ENCODE peak calls at places on chromosomes 16 and 17, in ten cellular contexts. D is HEK293T; I is retina; Z is EL; O is omental fat pad; K is mucosa of descending colon; P is memory B cell; A is activated CD4-positive, alpha-beta T cell treated with anti-CD3 and anti-CD28 coated beads for 24 hours; T is activated T-helper 1 cell treated with anti-CD3 and anti-CD28 coated beads, Interleukin-12 subunit alpha, Interleukin-12 subunit beta, Interleukin-2, Interleukin-4 antibody, amounts not matched to agents 30 ng/mL and 10 ng/mL and 1 ng/mL, durations not matched to agents 14 hours and 24 hours and 36 hours; B is CD4-positive, alpha-beta T cell. J is an unnamed sample.

GRCh38 chr17:49548506-49549310 is 27.0 kb upstream of the NXPH3 start:
- DNase-seq in B (no peak), I (no peak), Z (peak), P (no peak), K (no peak), O (no peak), T (no peak), A (no peak), D (peak), J (no peak)

GRCh38 chr17:11598274-11599221 is at the start of gene DNAH9:
- DNase-seq in P (no peak), D (no peak), K (peak), I (peak), B (no peak), A (no peak), T (no peak), O (peak), Z (no peak), J (peak)

GRCh38 chr17:61338000-61338864 is 61.4 kb upstream of the TBX2 start:
- DNase-seq in B (no peak), T (no peak), P (no peak), I (no peak), K (no peak), A (no peak), D (no peak), Z (peak), O (no peak), J (no peak)

GRCh38 chr17:78557598-78558039 is 19.6 kb downstream of the DNAH17 start:
- DNase-seq in I (no peak), T (no peak), Z (peak), B (no peak), O (no peak), A (no peak), K (no peak), D (no peak), P (no peak), J (no peak)

GRCh38 chr16:30085820-30086219 is 5.9 kb downstream of the TBX6 start:
- DNase-seq in O (no peak), T (no peak), K (no peak), Z (no peak), A (no peak), D (no peak), P (no peak), B (no peak), I (no peak), J (no peak)

GRCh38 chr16:2034695-2035430 is 8.2 kb downstream of the NHERF2 start:
- DNase-seq in A (no peak), O (no peak), Z (no peak), T (no peak), I (no peak), K (no peak), D (no peak), B (no peak), P (no peak), J (no peak)

GRCh38 chr17:77364381-77364911 is 223.7 kb downstream of the SEC14L1 start:
- DNase-seq in A (no peak), Z (no peak), D (no peak), K (peak), I (peak), P (no peak), O (no peak), B (no peak), T (no peak), J (no peak)

GRCh38 chr17:19299866-19300265 is 62.7 kb downstream of the B9D1 start:
- DNase-seq in K (no peak), B (no peak), Z (no peak), A (no peak), T (no peak), I (no peak), O (no peak), P (no peak), D (no peak), J (no peak)

GRCh38 chr17:18115517-18115916 is 7.0 kb downstream of the MYO15A start:
- DNase-seq in Z (no peak), K (no peak), I (no peak), B (no peak), P (no peak), A (no peak), T (no peak), D (no peak), O (no peak), J (no peak)

GRCh38 chr16:58636474-58636873 is 6.8 kb upstream of the CNOT1 start:
- DNase-seq in O (no peak), D (no peak), B (no peak), T (no peak), Z (no peak), P (no peak), I (no peak), K (no peak), A (no peak), J (no peak)

GRCh38 chr17:57892820-57893595 is 43.2 kb upstream of the MRPS23 start:
- DNase-seq in T (no peak), D (peak), A (no peak), Z (peak), I (peak), B (no peak), O (peak), K (peak), P (no peak), J (no peak)

GRCh38 chr17:45666046-45666600 is 118.0 kb upstream of the CRHR1 start:
- DNase-seq in Z (no peak), T (no peak), O (no peak), A (no peak), B (no peak), D (no peak), I (no peak), K (no peak), P (no peak), J (no peak)

GRCh38 chr17:2693561-2694380 is 17.8 kb downstream of the CLUH start:
- DNase-seq in T (no peak), B (no peak), I (no peak), O (peak), P (no peak), A (no peak), D (no peak), K (peak), Z (no peak), J (no peak)

GRCh38 chr16:15837761-15838160 is 19.1 kb downstream of the MYH11 start:
- DNase-seq in O (no peak), A (no peak), K (no peak), D (no peak), Z (no peak), T (no peak), B (no peak), P (no peak), I (no peak), J (no peak)

GRCh38 chr17:81328925-81329278 is 33.8 kb upstream of the SLC38A10 start:
- DNase-seq in Z (no peak), O (no peak), B (no peak), D (no peak), I (peak), T (no peak), P (no peak), A (no peak), K (no peak), J (no peak)

GRCh38 chr17:77222356-77222755 is 81.6 kb downstream of the SEC14L1 start:
- DNase-seq in Z (peak), K (no peak), T (no peak), D (no peak), P (no peak), O (no peak), B (no peak), I (no peak), A (no peak), J (no peak)

GRCh38 chr17:39196820-39197331 is 593 bp downstream of the CACNB1 start:
- DNase-seq in O (no peak), T (no peak), A (no peak), D (no peak), K (peak), I (no peak), P (no peak), B (no peak), Z (peak), J (no peak)

GRCh38 chr16:89325861-89326471 is 108.5 kb downstream of the ZNF778 start:
- DNase-seq in O (no peak), Z (peak), A (no peak), B (no peak), I (no peak), P (no peak), T (no peak), K (peak), D (no peak), J (no peak)

GRCh38 chr17:68172461-68172954 is 75.3 kb upstream of the AMZ2 start:
- DNase-seq in P (peak), B (peak), T (peak), I (peak), K (peak), D (peak), Z (peak), O (peak), A (peak), J (no peak)

GRCh38 chr16:77212736-77213541 is 13.7 kb downstream of the SYCE1L start:
- DNase-seq in B (peak), P (peak), I (peak), T (peak), K (peak), O (peak), A (peak), D (peak), Z (peak), J (peak)

GRCh38 chr16:66491716-66492064 is 58.2 kb downstream of the TK2 start:
- DNase-seq in I (no peak), Z (no peak), T (no peak), O (no peak), A (no peak), K (no peak), D (no peak), B (no peak), P (no peak), J (no peak)

GRCh38 chr16:79601092-79601977 is 798 bp upstream of the MAF start:
- DNase-seq in B (no peak), K (peak), I (peak), D (no peak), A (no peak), Z (no peak), O (no peak), P (no peak), T (peak), J (no peak)

GRCh38 chr17:35612924-35613521 is 25.9 kb downstream of the AP2B1 start:
- DNase-seq in K (peak), P (no peak), O (peak), D (peak), I (peak), T (peak), A (no peak), Z (peak), B (peak), J (no peak)

GRCh38 chr17:53837131-53837530 is 14.4 kb downstream of the KIF2B start:
- DNase-seq in D (no peak), P (no peak), Z (peak), O (no peak), I (no peak), B (no peak), A (no peak), K (no peak), T (no peak), J (no peak)

GRCh38 chr17:80718428-80718827 is 173.8 kb downstream of the RPTOR start:
- DNase-seq in A (no peak), O (no peak), K (no peak), D (no peak), Z (no peak), I (no peak), P (no peak), T (no peak), B (no peak), J (no peak)

GRCh38 chr16:6016530-6017184 is 919.1 kb upstream of the EEF2KMT start:
- DNase-seq in K (no peak), B (no peak), D (peak), A (no peak), T (no peak), O (no peak), I (peak), Z (no peak), P (no peak), J (no peak)

GRCh38 chr17:40564883-40565744 is at the start of gene CCR7:
- DNase-seq in A (peak), T (peak), O (no peak), D (no peak), I (no peak), K (no peak), B (peak), Z (no peak), P (peak), J (peak)

GRCh38 chr17:62616993-62617893 is 10.2 kb upstream of the MRC2 start:
- DNase-seq in I (peak), B (no peak), O (no peak), A (no peak), K (no peak), P (no peak), D (no peak), Z (no peak), T (no peak), J (no peak)

GRCh38 chr17:5730373-5730772 is 146.1 kb upstream of the NLRP1 start:
- DNase-seq in O (no peak), P (no peak), D (no peak), T (no peak), I (no peak), B (no peak), K (no peak), Z (no peak), A (no peak), J (no peak)